ENCODE peak calls at places on chromosomes 16 and 17, in ten cellular contexts. S is midbrain; Y is HEK293T; O is stimulated activated CD4-positive, alpha-beta T cell treated with anti-CD3 and anti-CD28 coated beads, Interleukin-12 subunit alpha, Interleukin-12 subunit beta, amount 100 ng/mL, for 24 hours; X is fibroblast of lung; F is ACHN; W is stimulated activated CD8-positive, alpha-beta memory T cell treated with anti-CD3 and anti-CD28 coated beads, Interleukin-4, amount 100 ng/mL, for 4 hours; B is NCI-H1105; M is fibroblast of villous mesenchyme; E is CD8-positive, alpha-beta memory T cell. K is an unnamed sample.
A peak's percentile ranks its signal among the peaks of the same experiment; 100 is the strongest.

GRCh38 chr16:4925791-4926190 is 11.2 kb downstream of the PPL start:
- DNase-seq in S (no peak), Y (no peak), O (no peak), X (no peak), F (no peak), W (no peak), B (no peak), M (peak; percentile 51), E (no peak), K (no peak)

GRCh38 chr17:66373944-66374817 is 71.8 kb downstream of the PRKCA start:
- DNase-seq in S (no peak), Y (peak; percentile 30), O (no peak), X (peak; percentile 19), F (no peak), W (peak; percentile 12), B (peak; percentile 84), M (peak; percentile 29), E (peak; percentile 58), K (no peak)

GRCh38 chr16:72195609-72196008 is 23.7 kb upstream of the PMFBP1 start:
- DNase-seq in S (peak; percentile 8), Y (peak; percentile 13), O (no peak), X (no peak), F (no peak), W (no peak), B (no peak), M (no peak), E (no peak), K (no peak)

GRCh38 chr16:55842369-55843104 is 9.6 kb upstream of the CES1 start:
- DNase-seq in S (peak; percentile 56), Y (peak; percentile 52), O (no peak), X (peak; percentile 61), F (peak; percentile 60), W (no peak), B (peak; percentile 47), M (peak; percentile 47), E (no peak), K (no peak)

GRCh38 chr17:63987616-63988478 is 10.3 kb upstream of the PRR29 start:
- DNase-seq in S (no peak), Y (no peak), O (no peak), X (no peak), F (no peak), W (no peak), B (no peak), M (no peak), E (no peak), K (no peak)

GRCh38 chr17:41140360-41141132 is at the start of gene KRTAP4-6:
- DNase-seq in S (no peak), Y (no peak), O (no peak), X (no peak), F (no peak), W (no peak), B (no peak), M (peak; percentile 15), E (no peak), K (no peak)

GRCh38 chr16:72677662-72678447 is 370.1 kb downstream of the ZFHX3 start:
- DNase-seq in S (no peak), Y (no peak), O (no peak), X (peak; percentile 74), F (no peak), W (no peak), B (no peak), M (peak; percentile 41), E (no peak), K (no peak)

GRCh38 chr16:85550422-85551318 is 62.5 kb upstream of the GSE1 start:
- DNase-seq in S (no peak), Y (no peak), O (no peak), X (no peak), F (no peak), W (no peak), B (no peak), M (no peak), E (no peak), K (no peak)

GRCh38 chr17:63998050-63998720 is at the start of gene PRR29:
- DNase-seq in S (peak; percentile 19), Y (peak; percentile 89), O (peak; percentile 65), X (peak; percentile 53), F (peak; percentile 77), W (peak; percentile 39), B (peak; percentile 74), M (peak; percentile 54), E (peak; percentile 77), K (no peak)

GRCh38 chr17:43900858-43901754 is 6.2 kb downstream of the MPP2 start:
- DNase-seq in S (no peak), Y (no peak), O (no peak), X (no peak), F (no peak), W (no peak), B (no peak), M (no peak), E (no peak), K (no peak)

GRCh38 chr17:48522031-48522593 is 8.7 kb downstream of the HOXB1 start:
- DNase-seq in S (no peak), Y (no peak), O (no peak), X (peak; percentile 71), F (no peak), W (no peak), B (no peak), M (peak; percentile 61), E (no peak), K (no peak)

GRCh38 chr17:31492880-31493655 is 101.6 kb downstream of the RAB11FIP4 start:
- DNase-seq in S (no peak), Y (no peak), O (peak; percentile 83), X (no peak), F (no peak), W (peak; percentile 65), B (no peak), M (no peak), E (peak; percentile 30), K (no peak)

GRCh38 chr17:28807925-28808641 is 34.5 kb downstream of the FAM222B start:
- DNase-seq in S (peak; percentile 37), Y (peak; percentile 5), O (no peak), X (peak; percentile 93), F (peak; percentile 48), W (no peak), B (no peak), M (peak; percentile 96), E (no peak), K (no peak)

GRCh38 chr17:10270258-10270657 is 71.9 kb upstream of the GAS7 start:
- DNase-seq in S (no peak), Y (no peak), O (no peak), X (no peak), F (no peak), W (no peak), B (no peak), M (peak; percentile 68), E (no peak), K (no peak)

GRCh38 chr16:63998-64913 is 8.2 kb downstream of the RHBDF1 start:
- DNase-seq in S (no peak), Y (no peak), O (no peak), X (no peak), F (no peak), W (no peak), B (no peak), M (no peak), E (no peak), K (no peak)

GRCh38 chr16:56525154-56525720 is 5.4 kb upstream of the BBS2 start:
- DNase-seq in S (no peak), Y (no peak), O (no peak), X (peak; percentile 15), F (no peak), W (no peak), B (no peak), M (no peak), E (no peak), K (no peak)

GRCh38 chr17:31869797-31870568 is 10.9 kb upstream of the COPRS start:
- DNase-seq in S (no peak), Y (no peak), O (no peak), X (no peak), F (no peak), W (no peak), B (no peak), M (peak; percentile 21), E (no peak), K (no peak)

GRCh38 chr16:66894948-66895696 is 14.8 kb downstream of the PDP2 start:
- DNase-seq in S (peak; percentile 84), Y (peak; percentile 75), O (peak; percentile 41), X (peak; percentile 81), F (peak; percentile 85), W (no peak), B (peak; percentile 33), M (peak; percentile 82), E (peak; percentile 29), K (no peak)